ENCODE peak calls at places on chromosomes 4 and X, in ten cellular contexts. T is heart left ventricle, K is left ventricle myocardium inferior, Z is body of pancreas, D is right lobe of liver, B is gastrocnemius medialis, M is neural progenitor cell, Y is IMR-90, O is iPS DF 6.9, V is trophoblast cell. G is an unnamed sample. For H3K9me3 and H3K27me3, the result is how much of the 10 kb centered on the place peaks cover.

GRCh38 chr4:97942137-97942536 is 201.1 kb downstream of the STPG2 start:
- DNase-seq in K (no peak), M (no peak), T (no peak), Y (no peak), V (no peak), B (no peak), D (no peak), O (no peak), Z (no peak), G (no peak)

GRCh38 chrX:12974217-12974796 is 603 bp upstream of the TMSB4X start:
- DNase-seq in M (peak), B (peak), Y (peak), K (peak), V (no peak), T (peak), Z (peak), D (peak), O (no peak), G (peak)

GRCh38 chr4:8391972-8392371 is 48.6 kb downstream of the ACOX3 start:
- DNase-seq in B (peak), D (no peak), Z (peak), Y (peak), T (peak), M (no peak), K (peak), V (peak), O (no peak), G (peak)

GRCh38 chr4:62018537-62018936 is 818.4 kb downstream of the ADGRL3 start:
- DNase-seq in Y (no peak), B (no peak), D (no peak), K (no peak), M (peak), T (no peak), Z (no peak), V (no peak), O (peak), G (no peak)

GRCh38 chr4:37836838-37837413 is 10.4 kb downstream of the PGM2 start:
- DNase-seq in M (no peak), D (no peak), T (no peak), B (no peak), Z (no peak), K (no peak), Y (no peak), O (no peak), V (no peak), G (no peak)

GRCh38 chr4:41569957-41570356 is 32.0 kb downstream of the LIMCH1 start:
- DNase-seq in K (peak), Z (no peak), T (peak), O (no peak), M (peak), V (no peak), D (no peak), B (peak), Y (no peak), G (no peak)

GRCh38 chr4:25020240-25020639 is 10.5 kb downstream of the LGI2 start:
- DNase-seq in T (no peak), M (no peak), Z (no peak), B (no peak), K (no peak), V (peak), O (no peak), Y (no peak), D (no peak), G (no peak)

GRCh38 chr4:26830701-26831100 is 29.9 kb upstream of the STIM2 start:
- DNase-seq in T (no peak), Z (no peak), Y (no peak), B (no peak), V (no peak), O (no peak), K (no peak), D (no peak), M (no peak), G (no peak)

GRCh38 chr4:181566490-181566889 is 676.7 kb upstream of the TENM3 start:
- DNase-seq in V (no peak), T (no peak), K (peak), D (no peak), B (no peak), Y (peak), O (no peak), Z (no peak), M (no peak), G (no peak)

GRCh38 chr4:30605616-30606015 is 114.6 kb upstream of the PCDH7 start:
- DNase-seq in T (no peak), D (no peak), V (no peak), Z (no peak), K (no peak), B (no peak), M (no peak), Y (no peak), O (no peak), G (no peak)

GRCh38 chr4:71526626-71527406 is 188.0 kb downstream of the SLC4A4 start:
- DNase-seq in Y (no peak), V (no peak), Z (no peak), T (no peak), K (no peak), O (peak), M (peak), B (no peak), D (no peak), G (no peak)

GRCh38 chr4:31054295-31054694 is 334.1 kb downstream of the PCDH7 start:
- DNase-seq in V (no peak), B (no peak), K (no peak), Z (no peak), Y (no peak), D (no peak), M (no peak), O (no peak), T (no peak), G (no peak)

GRCh38 chr4:6230827-6231662 is 30.7 kb upstream of the JAKMIP1 start:
- DNase-seq in O (no peak), Y (no peak), B (no peak), D (peak), T (no peak), V (no peak), M (no peak), K (no peak), Z (no peak), G (no peak)

GRCh38 chr4:1170156-1170804 is 2.1 kb downstream of the SPON2 start:
- DNase-seq in O (no peak), B (no peak), K (no peak), D (no peak), V (no peak), Y (no peak), M (no peak), Z (no peak), T (no peak), G (no peak)

GRCh38 chr4:1172228-1172851 is at the start of gene SPON2:
- DNase-seq in D (peak), K (no peak), T (no peak), O (no peak), B (no peak), Z (peak), M (peak), Y (peak), V (no peak), G (no peak)

GRCh38 chr4:1171306-1172227 is 816 bp downstream of the SPON2 start:
- DNase-seq in D (peak), V (no peak), K (no peak), T (no peak), Y (no peak), Z (peak), O (no peak), M (peak), B (no peak), G (no peak)

GRCh38 chr4:1169691-1170096 is 2.7 kb downstream of the SPON2 start:
- DNase-seq in Z (no peak), D (no peak), M (no peak), Y (no peak), B (no peak), O (no peak), K (no peak), T (no peak), V (no peak), G (no peak)

DNA sequence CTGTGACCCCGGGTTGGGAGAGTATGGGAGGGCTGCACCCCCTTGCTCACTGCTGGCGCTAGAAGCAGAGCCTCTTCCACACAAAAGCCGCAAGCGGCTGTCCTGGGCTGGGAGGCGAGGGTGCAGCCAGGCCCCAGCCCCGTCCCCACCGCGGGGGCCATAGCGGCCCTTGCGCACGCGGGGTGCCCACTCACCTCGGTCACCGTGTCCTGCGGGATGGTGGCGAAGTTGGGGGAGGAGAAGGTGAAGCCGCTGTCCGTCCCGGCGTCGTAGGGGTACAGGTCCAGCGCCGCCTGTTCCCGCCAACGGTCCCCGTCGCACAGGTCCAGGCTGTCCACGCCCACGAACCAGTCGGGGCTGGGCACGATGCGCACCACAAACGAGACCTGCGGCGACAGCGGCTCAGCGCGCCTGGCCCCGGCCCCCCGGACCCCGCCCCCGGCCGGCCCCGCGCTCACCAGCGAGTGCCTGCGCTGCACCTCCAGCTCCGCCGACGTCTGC is 1.5 kb downstream of the SPON2 start:
- DNase-seq in D (no peak), T (no peak), Y (no peak), M (no peak), V (no peak), B (no peak), O (no peak), K (no peak), Z (no peak), G (no peak)
- H3K4me3 ChIP-seq in D (peak), T (peak), Y (peak), M (peak), V (no peak), B (peak), O (no peak), K (peak), Z (no peak), G (no peak)

DNA sequence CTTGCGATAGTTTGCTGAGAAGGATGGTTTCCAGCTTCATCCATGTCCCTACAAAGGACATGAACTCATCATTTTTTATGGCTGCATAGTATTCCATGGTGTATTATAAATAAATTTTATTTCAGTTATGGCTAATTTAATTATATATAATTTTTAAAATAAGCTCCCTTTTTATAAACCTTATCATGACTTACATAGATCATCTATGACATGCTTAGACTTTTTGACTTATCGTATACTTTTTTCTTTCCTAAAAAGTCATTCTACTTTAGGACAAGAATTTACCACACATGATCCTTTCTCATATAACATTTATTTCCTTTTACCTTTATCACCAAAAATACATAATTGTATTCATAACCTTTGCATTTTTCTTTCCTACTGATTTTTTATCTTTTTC is 376.5 kb downstream of the CCSER1 start:
- DNase-seq in Y (no peak), D (no peak), O (no peak), B (no peak), M (peak), Z (no peak), T (no peak), K (no peak), V (no peak), G (no peak)
- H3K9me3 ChIP-seq in Y (under half), D (under half), O (under half), B (under half), M (under half), Z (under half), T (under half), K (under half), V (under half), G (under half)

GRCh38 chr4:123399638-123400358 is 3.2 kb downstream of the SPRY1 start:
- DNase-seq in K (no peak), T (no peak), M (peak), Z (no peak), Y (no peak), V (no peak), B (no peak), D (no peak), O (no peak), G (peak)
- H3K27me3 ChIP-seq in K (under half), T (under half), M (under half), Z (under half), Y (under half), V (under half), B (under half), D (under half), O (under half), G (under half)

GRCh38 chr4:47032405-47033106 is 1.2 kb downstream of the GABRB1 start:
- DNase-seq in V (peak), O (no peak), Y (peak), D (peak), Z (peak), T (peak), B (no peak), M (peak), K (peak), G (peak)
- H3K4me3 ChIP-seq in V (peak), O (peak), Y (peak), D (peak), Z (peak), T (peak), B (peak), M (peak), K (peak), G (peak)

DNA sequence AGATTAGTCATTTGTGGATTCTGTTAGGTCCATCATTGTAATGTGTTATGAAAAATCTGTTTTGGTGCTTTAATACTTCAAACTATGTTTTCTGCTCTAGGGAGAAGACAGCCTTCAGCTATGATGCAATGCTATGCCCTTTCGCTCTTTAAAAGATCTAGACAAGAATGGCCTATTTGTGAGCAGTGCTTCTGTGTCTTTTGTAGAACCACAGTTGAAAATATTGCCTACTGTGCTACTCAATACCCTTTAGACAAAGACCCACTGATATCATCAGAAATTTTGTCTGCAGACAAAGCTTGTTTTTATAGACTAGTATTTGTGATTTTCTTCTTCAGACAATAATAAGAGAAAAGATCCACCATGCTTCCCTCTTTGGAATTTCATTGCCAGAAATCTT is 44.6 kb upstream of the SLITRK2 start:
- DNase-seq in T (no peak), Y (no peak), O (no peak), V (no peak), M (no peak), B (no peak), D (no peak), Z (no peak), K (no peak), G (no peak)
- H3K9me3 ChIP-seq in T (under half), Y (under half), O (under half), V (under half), M (under half), B (under half), D (under half), Z (under half), K (under half), G (under half)

DNA sequence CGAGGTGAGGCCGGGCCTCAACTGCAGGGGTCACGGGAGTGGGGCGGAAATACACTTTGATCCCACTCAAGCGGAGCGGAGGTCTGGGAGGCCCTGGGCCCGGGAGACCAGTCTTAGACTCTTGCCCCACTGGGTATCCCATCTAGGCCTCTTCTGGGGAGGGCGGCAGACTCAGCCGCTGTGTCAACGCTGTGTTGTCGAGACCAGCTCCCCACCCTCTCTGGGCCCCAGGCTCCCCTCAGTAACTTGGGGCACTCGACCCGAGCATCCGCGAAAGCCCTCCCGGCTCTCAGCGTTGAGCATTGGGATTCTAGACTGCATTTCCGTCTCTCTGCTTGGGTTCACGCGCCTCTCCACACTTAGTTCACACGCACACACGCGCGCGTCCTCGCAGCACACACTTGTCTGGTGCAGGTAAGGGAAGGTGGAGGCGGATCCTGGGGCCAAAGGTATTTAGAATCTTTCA is 1.7 kb downstream of the NKX3-2 start:
- DNase-seq in D (no peak), Z (no peak), V (no peak), M (no peak), O (no peak), T (no peak), B (no peak), K (no peak), Y (no peak), G (no peak)
- H3K27me3 ChIP-seq in D (half or more), Z (under half), V (half or more), M (half or more), O (half or more), T (half or more), B (half or more), K (half or more), Y (half or more), G (under half)

G was measured in MG63.